ENCODE peak calls at places on chromosomes 3 and 15, in eight cellular contexts. W is HEK293T; C is activated CD4-positive, alpha-beta T cell treated with anti-CD3 and anti-CD28 coated beads, Interleukin-2, amount 50 U/mL, for 1 hour; I is astrocyte; K is fibroblast of lung; N is GM12865; J is hippocampal formation; D is esophagus muscularis mucosa. P is an unnamed sample.
A peak's percentile ranks its signal among the peaks of the same experiment; 100 is the strongest.

GRCh38 chr15:36682091-36682490 is 102.7 kb downstream of the CDIN1 start:
- DNase-seq in W (no peak), C (no peak), I (peak; percentile 28), K (peak; percentile 36), N (no peak), J (no peak), D (no peak), P (no peak)

GRCh38 chr3:143283432-143284128 is 164.0 kb downstream of the CHST2 start:
- DNase-seq in W (no peak), C (no peak), I (peak; percentile 48), K (peak; percentile 55), N (no peak), J (no peak), D (no peak), P (no peak)

GRCh38 chr3:165643433-165643824 is 193.8 kb downstream of the BCHE start:
- DNase-seq in W (no peak), C (no peak), I (peak; percentile 73), K (peak; percentile 78), N (no peak), J (no peak), D (no peak), P (peak; percentile 63)

GRCh38 chr3:73415118-73415517 is 209.6 kb downstream of the PDZRN3 start:
- DNase-seq in W (no peak), C (no peak), I (no peak), K (no peak), N (no peak), J (no peak), D (no peak), P (no peak)

GRCh38 chr15:31222769-31223345 is 103.8 kb upstream of the KLF13 start:
- DNase-seq in W (no peak), C (no peak), I (no peak), K (no peak), N (no peak), J (no peak), D (no peak), P (peak; percentile 98)

GRCh38 chr3:126850370-126851085 is 132.4 kb upstream of the PLXNA1 start:
- DNase-seq in W (no peak), C (no peak), I (peak; percentile 74), K (peak; percentile 84), N (no peak), J (no peak), D (no peak), P (no peak)

GRCh38 chr3:130783629-130784028 is 37.0 kb upstream of the PIK3R4 start:
- DNase-seq in W (no peak), C (no peak), I (peak; percentile 26), K (peak; percentile 49), N (no peak), J (no peak), D (no peak), P (peak; percentile 33)

GRCh38 chr3:108127301-108127988 is 36.6 kb upstream of the CD47 start:
- DNase-seq in W (no peak), C (peak; percentile 50), I (no peak), K (no peak), N (peak; percentile 76), J (no peak), D (no peak), P (peak; percentile 7)

GRCh38 chr3:148794357-148794756 is 33.3 kb upstream of the CPB1 start:
- DNase-seq in W (no peak), C (no peak), I (no peak), K (no peak), N (no peak), J (no peak), D (no peak), P (no peak)

GRCh38 chr3:30347679-30348216 is 258.7 kb upstream of the TGFBR2 start:
- DNase-seq in W (no peak), C (no peak), I (peak; percentile 92), K (peak; percentile 94), N (peak; percentile 24), J (no peak), D (no peak), P (peak; percentile 41)